ENCODE peak calls at places on chromosomes 2 and 18, in seven cellular contexts. One of them, this sample, is unnamed.
A peak's percentile ranks its signal among the peaks of the same experiment; 100 is the strongest.

GRCh38 chr2:143551946-143552655 is 422.9 kb downstream of the ARHGAP15 start:
- DNase-seq in HL-60: no peak
- DNase-seq in gastrocnemius medialis: no peak
- DNase-seq in brain microvascular endothelial cell: no peak
- DNase-seq in right lobe of liver: no peak
- DNase-seq in esophagus squamous epithelium: no peak
- DNase-seq in prostate gland: no peak
- DNase-seq in this sample: no peak

GRCh38 chr2:60906395-60906794 is 25.0 kb downstream of the REL start:
- DNase-seq in gastrocnemius medialis: no peak
- DNase-seq in prostate gland: no peak
- DNase-seq in esophagus squamous epithelium: no peak
- DNase-seq in HL-60: no peak
- DNase-seq in right lobe of liver: no peak
- DNase-seq in brain microvascular endothelial cell: no peak
- DNase-seq in this sample: no peak

GRCh38 chr18:77207540-77207939 is 42.1 kb upstream of the GALR1 start:
- DNase-seq in brain microvascular endothelial cell: peak; percentile 76
- DNase-seq in gastrocnemius medialis: peak; percentile 55
- DNase-seq in right lobe of liver: peak; percentile 71
- DNase-seq in esophagus squamous epithelium: no peak
- DNase-seq in prostate gland: no peak
- DNase-seq in HL-60: peak; percentile 57
- DNase-seq in this sample: peak; percentile 56

GRCh38 chr18:13260927-13261471 is 42.4 kb downstream of the LDLRAD4 start:
- DNase-seq in esophagus squamous epithelium: no peak
- DNase-seq in HL-60: no peak
- DNase-seq in right lobe of liver: no peak
- DNase-seq in prostate gland: no peak
- DNase-seq in brain microvascular endothelial cell: no peak
- DNase-seq in gastrocnemius medialis: no peak
- DNase-seq in this sample: no peak

GRCh38 chr2:151261240-151261976 is at the start of gene RBM43:
- DNase-seq in prostate gland: peak; percentile 65
- DNase-seq in brain microvascular endothelial cell: peak; percentile 84
- DNase-seq in esophagus squamous epithelium: peak; percentile 52
- DNase-seq in gastrocnemius medialis: peak; percentile 90
- DNase-seq in right lobe of liver: peak; percentile 94
- DNase-seq in HL-60: peak; percentile 83
- DNase-seq in this sample: peak; percentile 82

GRCh38 chr2:95728878-95729511 is 137.2 kb downstream of the TRIM43 start:
- DNase-seq in brain microvascular endothelial cell: peak; percentile 83
- DNase-seq in right lobe of liver: peak; percentile 80
- DNase-seq in gastrocnemius medialis: peak; percentile 51
- DNase-seq in prostate gland: peak; percentile 72
- DNase-seq in HL-60: peak; percentile 54
- DNase-seq in esophagus squamous epithelium: no peak
- DNase-seq in this sample: peak; percentile 75

GRCh38 chr2:218395456-218395825 is 4.2 kb upstream of the CTDSP1 start:
- DNase-seq in right lobe of liver: no peak
- DNase-seq in esophagus squamous epithelium: no peak
- DNase-seq in gastrocnemius medialis: peak; percentile 17
- DNase-seq in HL-60: no peak
- DNase-seq in prostate gland: no peak
- DNase-seq in brain microvascular endothelial cell: no peak
- DNase-seq in this sample: no peak

GRCh38 chr2:228446732-228447131 is 265.2 kb upstream of the SPHKAP start:
- DNase-seq in brain microvascular endothelial cell: peak; percentile 5
- DNase-seq in right lobe of liver: no peak
- DNase-seq in prostate gland: no peak
- DNase-seq in HL-60: no peak
- DNase-seq in esophagus squamous epithelium: no peak
- DNase-seq in gastrocnemius medialis: no peak
- DNase-seq in this sample: no peak

GRCh38 chr2:201807452-201807980 is 1.2 kb downstream of the CDK15 start:
- DNase-seq in gastrocnemius medialis: peak; percentile 36
- DNase-seq in HL-60: no peak
- DNase-seq in prostate gland: no peak
- DNase-seq in esophagus squamous epithelium: no peak
- DNase-seq in brain microvascular endothelial cell: peak; percentile 54
- DNase-seq in right lobe of liver: no peak
- DNase-seq in this sample: no peak

GRCh38 chr2:177998996-177999395 is 73.6 kb downstream of the PDE11A start:
- DNase-seq in HL-60: no peak
- DNase-seq in prostate gland: no peak
- DNase-seq in gastrocnemius medialis: no peak
- DNase-seq in esophagus squamous epithelium: no peak
- DNase-seq in right lobe of liver: no peak
- DNase-seq in brain microvascular endothelial cell: no peak
- DNase-seq in this sample: no peak

GRCh38 chr2:186496401-186496800 is 10.3 kb downstream of the ZC3H15 start:
- DNase-seq in brain microvascular endothelial cell: no peak
- DNase-seq in right lobe of liver: no peak
- DNase-seq in HL-60: no peak
- DNase-seq in prostate gland: no peak
- DNase-seq in esophagus squamous epithelium: no peak
- DNase-seq in gastrocnemius medialis: no peak
- DNase-seq in this sample: no peak

GRCh38 chr2:23410596-23410995 is 25.6 kb downstream of the KLHL29 start:
- DNase-seq in HL-60: no peak
- DNase-seq in brain microvascular endothelial cell: no peak
- DNase-seq in esophagus squamous epithelium: no peak
- DNase-seq in gastrocnemius medialis: no peak
- DNase-seq in prostate gland: no peak
- DNase-seq in right lobe of liver: peak; percentile 3
- DNase-seq in this sample: no peak

GRCh38 chr18:23229472-23229871 is 94.2 kb downstream of the CABLES1 start:
- DNase-seq in prostate gland: no peak
- DNase-seq in right lobe of liver: no peak
- DNase-seq in brain microvascular endothelial cell: no peak
- DNase-seq in esophagus squamous epithelium: no peak
- DNase-seq in HL-60: no peak
- DNase-seq in gastrocnemius medialis: no peak
- DNase-seq in this sample: no peak

GRCh38 chr2:10985260-10985659 is 73.5 kb downstream of the KCNF1 start:
- DNase-seq in brain microvascular endothelial cell: no peak
- DNase-seq in HL-60: no peak
- DNase-seq in esophagus squamous epithelium: no peak
- DNase-seq in gastrocnemius medialis: no peak
- DNase-seq in prostate gland: no peak
- DNase-seq in right lobe of liver: peak; percentile 19
- DNase-seq in this sample: no peak

GRCh38 chr2:20025065-20025786 is 12.8 kb upstream of the MATN3 start:
- DNase-seq in right lobe of liver: no peak
- DNase-seq in brain microvascular endothelial cell: no peak
- DNase-seq in esophagus squamous epithelium: no peak
- DNase-seq in HL-60: no peak
- DNase-seq in gastrocnemius medialis: no peak
- DNase-seq in prostate gland: no peak
- DNase-seq in this sample: no peak

GRCh38 chr2:71934320-71934593 is 213.4 kb downstream of the CYP26B1 start:
- DNase-seq in brain microvascular endothelial cell: no peak
- DNase-seq in esophagus squamous epithelium: no peak
- DNase-seq in gastrocnemius medialis: no peak
- DNase-seq in HL-60: no peak
- DNase-seq in right lobe of liver: no peak
- DNase-seq in prostate gland: no peak
- DNase-seq in this sample: no peak

GRCh38 chr18:11533942-11534496 is 75.4 kb upstream of the SLC35G4 start:
- DNase-seq in prostate gland: no peak
- DNase-seq in gastrocnemius medialis: no peak
- DNase-seq in esophagus squamous epithelium: no peak
- DNase-seq in HL-60: no peak
- DNase-seq in right lobe of liver: no peak
- DNase-seq in brain microvascular endothelial cell: no peak
- DNase-seq in this sample: no peak

GRCh38 chr2:218713922-218714321 is 3.3 kb downstream of the TTLL4 start:
- DNase-seq in esophagus squamous epithelium: no peak
- DNase-seq in gastrocnemius medialis: no peak
- DNase-seq in right lobe of liver: no peak
- DNase-seq in brain microvascular endothelial cell: no peak
- DNase-seq in HL-60: peak; percentile 39
- DNase-seq in prostate gland: no peak
- DNase-seq in this sample: no peak

GRCh38 chr2:236112466-236112865 is 55.7 kb downstream of the GBX2 start:
- DNase-seq in esophagus squamous epithelium: no peak
- DNase-seq in brain microvascular endothelial cell: no peak
- DNase-seq in prostate gland: no peak
- DNase-seq in right lobe of liver: no peak
- DNase-seq in HL-60: no peak
- DNase-seq in gastrocnemius medialis: no peak
- DNase-seq in this sample: no peak

GRCh38 chr2:63893163-63893562 is 51.5 kb downstream of the UGP2 start:
- DNase-seq in brain microvascular endothelial cell: no peak
- DNase-seq in right lobe of liver: no peak
- DNase-seq in prostate gland: no peak
- DNase-seq in gastrocnemius medialis: no peak
- DNase-seq in HL-60: no peak
- DNase-seq in esophagus squamous epithelium: no peak
- DNase-seq in this sample: no peak

GRCh38 chr2:63890678-63891077 is 49.0 kb downstream of the UGP2 start:
- DNase-seq in HL-60: no peak
- DNase-seq in brain microvascular endothelial cell: no peak
- DNase-seq in prostate gland: no peak
- DNase-seq in esophagus squamous epithelium: no peak
- DNase-seq in gastrocnemius medialis: no peak
- DNase-seq in right lobe of liver: no peak
- DNase-seq in this sample: no peak

GRCh38 chr2:63898839-63899238 is 57.1 kb downstream of the UGP2 start:
- DNase-seq in HL-60: no peak
- DNase-seq in prostate gland: no peak
- DNase-seq in gastrocnemius medialis: no peak
- DNase-seq in brain microvascular endothelial cell: no peak
- DNase-seq in esophagus squamous epithelium: no peak
- DNase-seq in right lobe of liver: no peak
- DNase-seq in this sample: no peak

GRCh38 chr2:63891488-63892030 is 49.9 kb downstream of the UGP2 start:
- DNase-seq in esophagus squamous epithelium: no peak
- DNase-seq in gastrocnemius medialis: no peak
- DNase-seq in brain microvascular endothelial cell: no peak
- DNase-seq in prostate gland: no peak
- DNase-seq in right lobe of liver: no peak
- DNase-seq in HL-60: no peak
- DNase-seq in this sample: no peak

DNA sequence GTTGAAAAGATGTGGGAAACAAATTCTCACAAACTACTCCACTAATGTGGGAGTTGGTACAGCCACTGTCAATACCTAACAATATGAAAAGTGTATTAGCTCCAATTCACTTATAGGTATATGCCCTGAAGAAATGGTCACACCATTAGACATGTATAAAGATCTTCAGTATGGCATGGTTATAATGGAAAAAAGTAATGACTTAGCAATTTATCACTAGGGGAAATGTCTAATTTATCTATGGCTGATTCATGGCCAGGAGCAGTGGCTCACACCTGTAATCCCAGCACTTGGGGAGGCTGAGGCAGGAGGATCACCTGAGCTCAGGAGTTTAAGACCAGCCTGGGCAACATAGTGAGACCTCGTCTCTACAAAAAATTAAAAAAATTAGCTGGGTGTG is 52.5 kb downstream of the UGP2 start:
- DNase-seq in brain microvascular endothelial cell: no peak
- DNase-seq in gastrocnemius medialis: no peak
- DNase-seq in esophagus squamous epithelium: no peak
- DNase-seq in right lobe of liver: no peak
- DNase-seq in HL-60: no peak
- DNase-seq in prostate gland: no peak
- DNase-seq in this sample: no peak
- H3K27ac ChIP-seq in brain microvascular endothelial cell: no peak overlapping the region
- H3K27ac ChIP-seq in gastrocnemius medialis: peak overlapping the region; percentile 14
- H3K27ac ChIP-seq in esophagus squamous epithelium: no peak overlapping the region
- H3K27ac ChIP-seq in right lobe of liver: no peak overlapping the region
- H3K27ac ChIP-seq in HL-60: no peak overlapping the region
- H3K27ac ChIP-seq in prostate gland: no peak overlapping the region
- H3K27ac ChIP-seq in this sample: no peak overlapping the region

DNA sequence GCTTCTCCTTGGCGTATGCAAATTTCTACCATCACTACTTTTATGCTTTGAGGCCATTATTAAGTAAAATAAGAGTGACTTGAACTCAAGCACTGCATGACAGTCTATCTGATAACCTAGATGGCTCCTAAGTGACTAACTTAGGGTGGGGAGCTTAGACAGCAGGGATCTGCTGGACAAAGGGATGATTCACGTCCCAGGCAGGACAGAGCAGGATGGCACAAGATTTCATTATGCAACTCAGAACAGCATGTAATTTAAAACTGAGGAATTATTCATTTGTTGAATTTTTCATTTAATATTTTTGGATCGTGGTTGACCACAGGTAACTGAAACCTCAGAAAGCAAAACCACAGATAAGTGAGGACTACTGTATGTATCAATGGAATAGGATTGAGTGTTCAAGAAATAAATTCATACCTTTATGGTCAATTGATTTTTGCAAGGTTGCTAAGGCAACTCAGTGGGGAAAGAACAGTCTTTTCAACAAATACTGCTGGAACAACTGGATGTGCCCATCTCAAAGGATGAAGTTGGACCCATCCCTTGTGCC is 115.3 kb downstream of the MBD2 start:
- DNase-seq in brain microvascular endothelial cell: peak; percentile 7
- DNase-seq in HL-60: no peak
- DNase-seq in right lobe of liver: no peak
- DNase-seq in esophagus squamous epithelium: no peak
- DNase-seq in gastrocnemius medialis: no peak
- DNase-seq in prostate gland: no peak
- DNase-seq in this sample: no peak
- H3K27ac ChIP-seq in brain microvascular endothelial cell: no peak overlapping the region
- H3K27ac ChIP-seq in HL-60: no peak overlapping the region
- H3K27ac ChIP-seq in right lobe of liver: no peak overlapping the region
- H3K27ac ChIP-seq in esophagus squamous epithelium: no peak overlapping the region
- H3K27ac ChIP-seq in gastrocnemius medialis: no peak overlapping the region
- H3K27ac ChIP-seq in prostate gland: no peak overlapping the region
- H3K27ac ChIP-seq in this sample: no peak overlapping the region

GRCh38 chr18:5197032-5197434 is at the start of gene AKAIN1:
- DNase-seq in prostate gland: no peak
- DNase-seq in HL-60: peak; percentile 9
- DNase-seq in brain microvascular endothelial cell: peak; percentile 3
- DNase-seq in esophagus squamous epithelium: no peak
- DNase-seq in gastrocnemius medialis: no peak
- DNase-seq in right lobe of liver: no peak
- DNase-seq in this sample: no peak

GRCh38 chr18:5195656-5196055 is 1.4 kb downstream of the AKAIN1 start:
- DNase-seq in esophagus squamous epithelium: no peak
- DNase-seq in gastrocnemius medialis: no peak
- DNase-seq in prostate gland: no peak
- DNase-seq in HL-60: no peak
- DNase-seq in right lobe of liver: no peak
- DNase-seq in brain microvascular endothelial cell: no peak
- DNase-seq in this sample: no peak

GRCh38 chr18:5197461-5197860 is 404 bp upstream of the AKAIN1 start:
- DNase-seq in esophagus squamous epithelium: no peak
- DNase-seq in brain microvascular endothelial cell: no peak
- DNase-seq in HL-60: no peak
- DNase-seq in right lobe of liver: no peak
- DNase-seq in prostate gland: no peak
- DNase-seq in gastrocnemius medialis: no peak
- DNase-seq in this sample: no peak

GRCh38 chr18:5196253-5197031 is 615 bp downstream of the AKAIN1 start:
- DNase-seq in esophagus squamous epithelium: no peak
- DNase-seq in gastrocnemius medialis: no peak
- DNase-seq in HL-60: no peak
- DNase-seq in brain microvascular endothelial cell: no peak
- DNase-seq in right lobe of liver: no peak
- DNase-seq in prostate gland: no peak
- DNase-seq in this sample: no peak
- H3K27ac ChIP-seq in esophagus squamous epithelium: no peak overlapping the region
- H3K27ac ChIP-seq in gastrocnemius medialis: no peak overlapping the region
- H3K27ac ChIP-seq in HL-60: no peak overlapping the region
- H3K27ac ChIP-seq in brain microvascular endothelial cell: no peak overlapping the region
- H3K27ac ChIP-seq in right lobe of liver: no peak overlapping the region
- H3K27ac ChIP-seq in prostate gland: no peak overlapping the region
- H3K27ac ChIP-seq in this sample: no peak overlapping the region

GRCh38 chr2:230899287-230899686 is 25.8 kb downstream of the GPR55 start:
- DNase-seq in HL-60: no peak
- DNase-seq in brain microvascular endothelial cell: no peak
- DNase-seq in prostate gland: no peak
- DNase-seq in right lobe of liver: peak; percentile 16
- DNase-seq in gastrocnemius medialis: no peak
- DNase-seq in esophagus squamous epithelium: no peak
- DNase-seq in this sample: peak; percentile 19
- H3K27ac ChIP-seq in HL-60: no peak overlapping the region
- H3K27ac ChIP-seq in brain microvascular endothelial cell: no peak overlapping the region
- H3K27ac ChIP-seq in prostate gland: no peak overlapping the region
- H3K27ac ChIP-seq in right lobe of liver: no peak overlapping the region
- H3K27ac ChIP-seq in gastrocnemius medialis: no peak overlapping the region
- H3K27ac ChIP-seq in esophagus squamous epithelium: no peak overlapping the region
- H3K27ac ChIP-seq in this sample: no peak overlapping the region

This sample was measured in stomach.